ENCODE peak calls at places on chromosomes 1 and 21, in ten cellular contexts. M is dermis microvascular lymphatic vessel endothelial cell; N is sigmoid colon; X is bronchial epithelial cell; Y is lower leg skin; Z is AG20443; D is activated T-cell treated with anti-CD3 and anti-CD28 coated beads for 1 hour; K is activated CD8-positive, alpha-beta memory T cell treated with anti-CD3 and anti-CD28 coated beads for 4 hours; A is hypothalamus; H is choroid plexus epithelial cell. Q is an unnamed sample.

GRCh38 chr1:167752219-167752985 is 30.6 kb downstream of the MPZL1 start:
- DNase-seq in M (no peak), N (no peak), X (peak; percentile 72), Y (no peak), Z (peak; percentile 18), D (no peak), K (no peak), A (no peak), H (no peak), Q (peak; percentile 41)

GRCh38 chr1:170765712-170766330 is 101.9 kb downstream of the PRRX1 start:
- DNase-seq in M (no peak), N (no peak), X (peak; percentile 34), Y (no peak), Z (peak; percentile 61), D (no peak), K (no peak), A (no peak), H (peak; percentile 74), Q (peak; percentile 46)

GRCh38 chr1:39507230-39507928 is 15.9 kb downstream of the BMP8A start:
- DNase-seq in M (peak; percentile 12), N (peak; percentile 42), X (no peak), Y (no peak), Z (no peak), D (no peak), K (no peak), A (no peak), H (peak; percentile 48), Q (peak; percentile 27)

GRCh38 chr1:19113362-19114092 is 96.5 kb downstream of the UBR4 start:
- DNase-seq in M (peak; percentile 7), N (no peak), X (peak; percentile 60), Y (no peak), Z (peak; percentile 52), D (no peak), K (no peak), A (no peak), H (peak; percentile 60), Q (peak; percentile 61)

GRCh38 chr1:109927908-109928307 is 17.3 kb downstream of the CSF1 start:
- DNase-seq in M (no peak), N (peak; percentile 94), X (no peak), Y (peak; percentile 93), Z (no peak), D (no peak), K (no peak), A (no peak), H (peak; percentile 92), Q (no peak)

GRCh38 chr21:41666641-41667051 is 100.2 kb downstream of the RIPK4 start:
- DNase-seq in M (no peak), N (peak; percentile 57), X (no peak), Y (peak; percentile 82), Z (no peak), D (no peak), K (no peak), A (no peak), H (no peak), Q (no peak)

GRCh38 chr1:209427811-209428210 is 155.7 kb upstream of the CAMK1G start:
- DNase-seq in M (no peak), N (no peak), X (peak; percentile 68), Y (no peak), Z (no peak), D (no peak), K (no peak), A (no peak), H (no peak), Q (no peak)

GRCh38 chr1:216750031-216750627 is 26.9 kb upstream of the ESRRG start:
- DNase-seq in M (peak; percentile 12), N (no peak), X (peak; percentile 58), Y (no peak), Z (peak; percentile 37), D (no peak), K (no peak), A (peak; percentile 46), H (peak; percentile 83), Q (peak; percentile 85)

GRCh38 chr1:212070720-212071302 is 35.3 kb downstream of the DTL start:
- DNase-seq in M (peak; percentile 72), N (no peak), X (peak; percentile 54), Y (no peak), Z (peak; percentile 54), D (no peak), K (no peak), A (no peak), H (peak; percentile 84), Q (peak; percentile 76)

GRCh38 chr1:205109711-205110110 is 12.1 kb downstream of the RBBP5 start:
- DNase-seq in M (no peak), N (no peak), X (no peak), Y (no peak), Z (no peak), D (no peak), K (no peak), A (no peak), H (no peak), Q (no peak)

GRCh38 chr1:247385283-247385682 is 30.7 kb upstream of the NLRP3 start:
- DNase-seq in M (no peak), N (no peak), X (no peak), Y (no peak), Z (no peak), D (no peak), K (no peak), A (no peak), H (no peak), Q (peak; percentile 77)

GRCh38 chr1:226658538-226659125 is 80.5 kb downstream of the ITPKB start:
- DNase-seq in M (no peak), N (no peak), X (no peak), Y (no peak), Z (no peak), D (no peak), K (no peak), A (peak; percentile 48), H (no peak), Q (no peak)

GRCh38 chr1:2311184-2312032 is 79.9 kb downstream of the MORN1 start:
- DNase-seq in M (no peak), N (peak; percentile 91), X (peak; percentile 23), Y (peak; percentile 93), Z (peak; percentile 79), D (peak; percentile 59), K (no peak), A (peak; percentile 27), H (peak; percentile 67), Q (peak; percentile 64)

GRCh38 chr1:6208723-6209660 is 3.1 kb downstream of the RNF207 start:
- DNase-seq in M (peak; percentile 31), N (no peak), X (no peak), Y (no peak), Z (peak; percentile 89), D (no peak), K (no peak), A (peak; percentile 36), H (peak; percentile 58), Q (no peak)

GRCh38 chr1:201678264-201679101 is 139.6 kb downstream of the NAV1 start:
- DNase-seq in M (no peak), N (no peak), X (no peak), Y (no peak), Z (no peak), D (no peak), K (no peak), A (no peak), H (peak; percentile 10), Q (no peak)

GRCh38 chr1:168301664-168302320 is 21.1 kb downstream of the TBX19 start:
- DNase-seq in M (no peak), N (no peak), X (peak; percentile 97), Y (no peak), Z (peak; percentile 62), D (no peak), K (no peak), A (no peak), H (peak; percentile 60), Q (peak; percentile 99)

GRCh38 chr1:20322825-20323612 is 32.3 kb downstream of the VWA5B1 start:
- DNase-seq in M (no peak), N (no peak), X (peak; percentile 27), Y (no peak), Z (no peak), D (peak; percentile 19), K (no peak), A (no peak), H (peak; percentile 70), Q (no peak)

GRCh38 chr1:53331446-53332187 is 3.7 kb upstream of the LRP8 start:
- DNase-seq in M (no peak), N (peak; percentile 45), X (no peak), Y (no peak), Z (no peak), D (no peak), K (no peak), A (no peak), H (no peak), Q (no peak)

GRCh38 chr21:45363921-45364463 is 41.0 kb upstream of the COL18A1 start:
- DNase-seq in M (peak; percentile 99), N (peak; percentile 95), X (peak; percentile 88), Y (peak; percentile 95), Z (peak; percentile 93), D (no peak), K (no peak), A (peak; percentile 69), H (peak; percentile 97), Q (peak; percentile 99)

GRCh38 chr1:224769987-224770693 is 154.0 kb downstream of the CNIH3 start:
- DNase-seq in M (no peak), N (no peak), X (peak; percentile 40), Y (no peak), Z (peak; percentile 70), D (no peak), K (no peak), A (no peak), H (peak; percentile 61), Q (peak; percentile 69)

GRCh38 chr1:224923726-224924125 is 5.7 kb upstream of the DNAH14 start:
- DNase-seq in M (no peak), N (no peak), X (no peak), Y (no peak), Z (no peak), D (no peak), K (no peak), A (no peak), H (peak; percentile 9), Q (no peak)

GRCh38 chr1:6246497-6247295 is 2.7 kb downstream of the HES3 start:
- DNase-seq in M (peak; percentile 55), N (peak; percentile 91), X (peak; percentile 52), Y (peak; percentile 96), Z (peak; percentile 86), D (peak; percentile 79), K (peak; percentile 61), A (peak; percentile 76), H (peak; percentile 76), Q (peak; percentile 94)

GRCh38 chr1:234675561-234675960 is 65.6 kb upstream of the IRF2BP2 start:
- DNase-seq in M (no peak), N (no peak), X (no peak), Y (no peak), Z (no peak), D (no peak), K (no peak), A (no peak), H (no peak), Q (no peak)

GRCh38 chr1:98429851-98430496 is 231.5 kb upstream of the SNX7 start:
- DNase-seq in M (no peak), N (no peak), X (no peak), Y (no peak), Z (no peak), D (no peak), K (no peak), A (no peak), H (no peak), Q (peak; percentile 42)

GRCh38 chr1:234933031-234933430 is 195.6 kb downstream of the TOMM20 start:
- DNase-seq in M (no peak), N (no peak), X (peak; percentile 74), Y (peak; percentile 82), Z (no peak), D (no peak), K (no peak), A (no peak), H (no peak), Q (no peak)

GRCh38 chr1:174007846-174008245 is 14.3 kb downstream of the RC3H1 start:
- DNase-seq in M (no peak), N (no peak), X (no peak), Y (no peak), Z (no peak), D (no peak), K (no peak), A (no peak), H (no peak), Q (peak; percentile 49)

GRCh38 chr1:156060937-156061636 is at the start of gene RAB25:
- DNase-seq in M (no peak), N (no peak), X (peak; percentile 88), Y (peak; percentile 90), Z (no peak), D (no peak), K (no peak), A (no peak), H (peak; percentile 74), Q (peak; percentile 66)

GRCh38 chr1:151511636-151512215 is 539 bp downstream of the CGN start:
- DNase-seq in M (no peak), N (peak; percentile 72), X (no peak), Y (no peak), Z (peak; percentile 41), D (no peak), K (no peak), A (peak; percentile 62), H (no peak), Q (peak; percentile 62)

Q was measured in PC-3.